ENCODE peak calls at places on chromosomes 13 and 19, in five cellular contexts. U is heart left ventricle, O is tibial artery, J is PC-9, C is breast epithelium. K is an unnamed sample.

GRCh38 chr13:33110713-33111413 is 94.6 kb downstream of the KL start:
- DNase-seq in U (peak; percentile 75), O (peak; percentile 67), J (no peak), C (peak; percentile 28), K (no peak)

GRCh38 chr13:99320693-99321481 is 13.7 kb upstream of the GPR183 start:
- DNase-seq in U (no peak), O (no peak), J (peak; percentile 64), C (no peak), K (peak; percentile 68)

GRCh38 chr13:33183431-33184130 is 102.0 kb downstream of the STARD13 start:
- DNase-seq in U (no peak), O (no peak), J (no peak), C (no peak), K (no peak)

GRCh38 chr13:27621116-27621365 is 651 bp upstream of the POLR1D start:
- DNase-seq in U (no peak), O (no peak), J (no peak), C (no peak), K (no peak)

GRCh38 chr19:6233051-6233826 is 46.5 kb downstream of the MLLT1 start:
- DNase-seq in U (peak; percentile 83), O (peak; percentile 80), J (no peak), C (peak; percentile 85), K (no peak)

GRCh38 chr13:24207841-24208240 is 47.3 kb downstream of the SPATA13 start:
- DNase-seq in U (no peak), O (no peak), J (no peak), C (no peak), K (no peak)

GRCh38 chr13:104043184-104043583 is 977.0 kb upstream of the SLC10A2 start:
- DNase-seq in U (no peak), O (no peak), J (no peak), C (no peak), K (no peak)

GRCh38 chr19:54644056-54644455 is 13.8 kb downstream of the LILRB1 start:
- DNase-seq in U (peak; percentile 66), O (peak; percentile 67), J (no peak), C (no peak), K (no peak)

GRCh38 chr19:55368106-55368505 is 2.2 kb downstream of the IL11 start:
- DNase-seq in U (no peak), O (no peak), J (no peak), C (no peak), K (no peak)

GRCh38 chr13:113178070-113178895 is 19.8 kb downstream of the PROZ start:
- DNase-seq in U (no peak), O (no peak), J (no peak), C (no peak), K (peak; percentile 40)

GRCh38 chr19:19345232-19345631 is 24.6 kb downstream of the MAU2 start:
- DNase-seq in U (no peak), O (no peak), J (no peak), C (no peak), K (no peak)

GRCh38 chr13:67223024-67223423 is 7.1 kb downstream of the PCDH9 start:
- DNase-seq in U (no peak), O (no peak), J (no peak), C (no peak), K (peak; percentile 15)

GRCh38 chr13:99220199-99220931 is 19.7 kb downstream of the UBAC2 start:
- DNase-seq in U (no peak), O (no peak), J (no peak), C (no peak), K (no peak)

GRCh38 chr19:4052993-4053422 is 13.7 kb downstream of the ZBTB7A start:
- DNase-seq in U (no peak), O (no peak), J (peak; percentile 72), C (no peak), K (no peak)

GRCh38 chr13:44052843-44053607 is 173.3 kb downstream of the LACC1 start:
- DNase-seq in U (peak; percentile 25), O (peak; percentile 30), J (no peak), C (peak; percentile 20), K (no peak)

GRCh38 chr19:55484571-55485438 is at the start of gene NAT14:
- DNase-seq in U (peak; percentile 70), O (no peak), J (no peak), C (no peak), K (peak; percentile 16)

GRCh38 chr13:95604534-95604915 is 40.0 kb downstream of the DZIP1 start:
- DNase-seq in U (no peak), O (no peak), J (no peak), C (no peak), K (no peak)

GRCh38 chr19:8486661-8487136 is 15.7 kb downstream of the PRAM1 start:
- DNase-seq in U (no peak), O (no peak), J (no peak), C (no peak), K (no peak)

GRCh38 chr13:51260154-51260553 is 38.0 kb downstream of the FAM124A start:
- DNase-seq in U (peak; percentile 44), O (no peak), J (no peak), C (no peak), K (no peak)

GRCh38 chr19:52542984-52543664 is 15.7 kb downstream of the ZNF808 start:
- DNase-seq in U (no peak), O (no peak), J (no peak), C (no peak), K (no peak)

GRCh38 chr19:4764290-4764660 is 27.3 kb upstream of the FEM1A start:
- DNase-seq in U (no peak), O (no peak), J (no peak), C (no peak), K (no peak)

GRCh38 chr13:40595693-40596092 is 70.7 kb downstream of the FOXO1 start:
- DNase-seq in U (no peak), O (no peak), J (no peak), C (no peak), K (no peak)

GRCh38 chr13:44703371-44703770 is 127.2 kb upstream of the TSC22D1 start:
- DNase-seq in U (no peak), O (no peak), J (no peak), C (no peak), K (peak; percentile 49)

GRCh38 chr19:23766951-23767350 is 8.3 kb upstream of the ZNF681 start:
- DNase-seq in U (no peak), O (no peak), J (no peak), C (no peak), K (no peak)

GRCh38 chr13:77980592-77980991 is 62.0 kb upstream of the EDNRB start:
- DNase-seq in U (no peak), O (no peak), J (no peak), C (no peak), K (peak; percentile 37)

GRCh38 chr19:58361900-58362271 is 665 bp downstream of the ZNF497 start:
- DNase-seq in U (peak; percentile 50), O (peak; percentile 39), J (peak; percentile 55), C (peak; percentile 46), K (no peak)

GRCh38 chr19:6677924-6678689 is 8.1 kb upstream of the TNFSF14 start:
- DNase-seq in U (no peak), O (no peak), J (no peak), C (no peak), K (peak; percentile 21)

GRCh38 chr13:66624302-66624701 is 605.8 kb downstream of the PCDH9 start:
- DNase-seq in U (no peak), O (no peak), J (no peak), C (no peak), K (no peak)

GRCh38 chr19:51297406-51297805 is 14.0 kb upstream of the IGLON5 start:
- DNase-seq in U (no peak), O (no peak), J (no peak), C (no peak), K (no peak)
- H3K4me1 ChIP-seq in U (no peaks in the 10 kb centered on the region), O (no peaks in the 10 kb centered on the region), J (no peaks in the 10 kb centered on the region), C (no peaks in the 10 kb centered on the region), K (no peaks in the 10 kb centered on the region)

DNA sequence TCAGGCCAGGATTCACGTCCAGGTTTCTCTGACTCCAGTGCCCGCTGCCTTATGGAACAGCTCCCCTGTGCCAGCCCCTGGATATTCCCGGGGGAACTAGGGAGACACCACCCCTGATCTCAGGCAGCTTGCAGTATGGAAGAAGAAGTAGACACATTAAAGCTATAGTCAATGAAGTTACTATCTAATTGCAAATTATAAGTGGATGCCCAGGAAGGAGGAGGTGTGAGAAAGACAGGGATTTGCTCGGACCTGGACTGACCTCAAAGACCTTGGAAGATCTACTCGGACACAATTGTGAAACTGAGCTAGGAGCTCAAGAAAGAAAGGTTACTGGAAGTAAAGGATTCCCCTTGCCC is 10.4 kb downstream of the SIGLEC11 start:
- DNase-seq in U (no peak), O (no peak), J (no peak), C (no peak), K (no peak)
- H3K4me1 ChIP-seq in U (peaks cover 36% of the 10 kb centered on the region), O (peaks cover 30% of the 10 kb centered on the region), J (peaks cover 28% of the 10 kb centered on the region), C (peaks cover 6% of the 10 kb centered on the region), K (no peaks in the 10 kb centered on the region)

DNA sequence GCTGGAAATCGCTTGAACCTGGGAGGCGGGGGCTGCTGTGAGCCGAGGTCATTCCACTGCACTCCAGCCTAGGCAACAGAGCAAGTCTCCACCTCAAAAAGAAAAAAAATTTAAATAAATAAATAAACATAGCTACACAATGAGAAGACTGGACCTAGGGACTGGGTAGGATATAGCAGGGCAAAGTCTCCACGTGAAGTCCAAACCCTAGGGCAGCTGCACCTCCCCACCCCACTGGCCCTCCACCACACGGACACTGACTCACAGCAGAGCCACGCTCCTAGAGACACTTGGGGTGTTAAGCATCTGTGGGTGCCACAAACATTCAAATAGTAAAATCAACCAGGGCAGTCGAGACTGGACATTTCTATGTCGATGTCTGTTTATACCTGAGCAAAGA is 7.1 kb downstream of the LATS2 start:
- DNase-seq in U (no peak), O (peak; percentile 9), J (no peak), C (no peak), K (no peak)
- H3K4me1 ChIP-seq in U (peaks cover 85% of the 10 kb centered on the region), O (peaks cover 100% of the 10 kb centered on the region), J (peaks cover 6% of the 10 kb centered on the region), C (no peaks in the 10 kb centered on the region), K (peaks cover 7% of the 10 kb centered on the region)

GRCh38 chr19:2084993-2085720 is 11.0 kb downstream of the MOB3A start:
- DNase-seq in U (peak; percentile 69), O (peak; percentile 65), J (no peak), C (peak; percentile 61), K (no peak)

GRCh38 chr19:2089001-2089711 is 7.0 kb downstream of the MOB3A start:
- DNase-seq in U (no peak), O (no peak), J (no peak), C (peak; percentile 65), K (peak; percentile 90)

GRCh38 chr19:2083174-2083854 is 12.8 kb downstream of the MOB3A start:
- DNase-seq in U (no peak), O (no peak), J (no peak), C (no peak), K (no peak)

GRCh38 chr19:2089727-2090053 is 6.4 kb downstream of the MOB3A start:
- DNase-seq in U (no peak), O (no peak), J (no peak), C (no peak), K (no peak)

DNA sequence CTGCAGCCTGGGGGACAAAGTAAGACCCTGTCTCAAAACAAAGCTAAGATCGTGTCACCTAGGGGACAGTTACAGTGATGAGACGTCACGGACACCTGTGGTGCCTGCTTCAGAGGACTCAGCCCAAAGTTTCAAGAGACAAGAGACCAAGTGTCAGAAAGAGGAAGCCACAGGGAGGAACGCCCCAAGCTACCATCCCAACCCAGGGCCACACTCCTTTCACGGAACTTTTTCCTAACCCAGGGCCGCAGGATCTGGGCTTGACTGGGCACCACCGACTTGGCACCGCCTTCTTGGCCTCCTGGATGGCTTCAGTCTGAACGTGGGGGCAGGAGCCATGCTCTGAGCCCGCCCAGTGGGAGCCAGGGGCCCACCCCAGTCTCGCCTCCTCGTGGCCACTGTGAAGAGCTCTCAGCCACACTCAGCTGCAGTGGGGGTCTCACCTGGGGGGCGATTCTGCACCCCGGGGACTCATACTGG is 8.5 kb downstream of the MOB3A start:
- DNase-seq in U (no peak), O (peak; percentile 46), J (no peak), C (no peak), K (no peak)
- H3K4me1 ChIP-seq in U (peaks cover 99% of the 10 kb centered on the region), O (peaks cover 59% of the 10 kb centered on the region), J (peaks cover 36% of the 10 kb centered on the region), C (peaks cover 16% of the 10 kb centered on the region), K (peaks cover 27% of the 10 kb centered on the region)